ENCODE peak calls at places on chromosomes 6 and 20, in four cellular contexts. U is Peyer's patch, H is ovary, O is K562. X is an unnamed sample.

GRCh38 chr6:116229287-116229913 is 24.5 kb downstream of the TSPYL4 start:
- DNase-seq in U (peak), O (peak), H (peak), X (peak)

GRCh38 chr6:35024601-35025054 is 116.5 kb downstream of the TCP11 start:
- DNase-seq in U (peak), O (peak), H (no peak), X (peak)

GRCh38 chr20:32535953-32536823 is 48.9 kb downstream of the NOL4L start:
- DNase-seq in U (peak), O (peak), H (peak), X (peak)

GRCh38 chr20:15919118-15919517 is 654.1 kb downstream of the KIF16B start:
- DNase-seq in U (no peak), H (no peak), O (no peak), X (no peak)

GRCh38 chr6:29816030-29816429 is 11.6 kb upstream of the HLA-G start:
- DNase-seq in H (no peak), O (no peak), U (no peak), X (no peak)

GRCh38 chr6:46175976-46176375 is 5.2 kb upstream of the ENPP5 start:
- DNase-seq in H (no peak), O (no peak), U (no peak), X (no peak)

GRCh38 chr6:134921980-134922313 is 28.0 kb downstream of the ALDH8A1 start:
- DNase-seq in H (no peak), U (no peak), O (no peak), X (no peak)

GRCh38 chr20:51800769-51801219 is 1.5 kb downstream of the SALL4 start:
- DNase-seq in U (no peak), O (no peak), H (no peak), X (no peak)

GRCh38 chr20:38214256-38214870 is 46.2 kb downstream of the KIAA1755 start:
- DNase-seq in H (no peak), O (no peak), U (no peak), X (no peak)

GRCh38 chr6:111399600-111399999 is 83.4 kb downstream of the REV3L start:
- DNase-seq in U (no peak), O (no peak), H (no peak), X (no peak)

GRCh38 chr6:168107191-168107940 is 28.4 kb upstream of the FRMD1 start:
- DNase-seq in U (no peak), O (no peak), H (peak), X (peak)

GRCh38 chr6:137811121-137811911 is 55.7 kb upstream of the TNFAIP3 start:
- DNase-seq in U (peak), H (no peak), O (peak), X (peak)

GRCh38 chr6:19311786-19312185 is 525.4 kb upstream of the ID4 start:
- DNase-seq in U (no peak), H (no peak), O (no peak), X (no peak)

DNA sequence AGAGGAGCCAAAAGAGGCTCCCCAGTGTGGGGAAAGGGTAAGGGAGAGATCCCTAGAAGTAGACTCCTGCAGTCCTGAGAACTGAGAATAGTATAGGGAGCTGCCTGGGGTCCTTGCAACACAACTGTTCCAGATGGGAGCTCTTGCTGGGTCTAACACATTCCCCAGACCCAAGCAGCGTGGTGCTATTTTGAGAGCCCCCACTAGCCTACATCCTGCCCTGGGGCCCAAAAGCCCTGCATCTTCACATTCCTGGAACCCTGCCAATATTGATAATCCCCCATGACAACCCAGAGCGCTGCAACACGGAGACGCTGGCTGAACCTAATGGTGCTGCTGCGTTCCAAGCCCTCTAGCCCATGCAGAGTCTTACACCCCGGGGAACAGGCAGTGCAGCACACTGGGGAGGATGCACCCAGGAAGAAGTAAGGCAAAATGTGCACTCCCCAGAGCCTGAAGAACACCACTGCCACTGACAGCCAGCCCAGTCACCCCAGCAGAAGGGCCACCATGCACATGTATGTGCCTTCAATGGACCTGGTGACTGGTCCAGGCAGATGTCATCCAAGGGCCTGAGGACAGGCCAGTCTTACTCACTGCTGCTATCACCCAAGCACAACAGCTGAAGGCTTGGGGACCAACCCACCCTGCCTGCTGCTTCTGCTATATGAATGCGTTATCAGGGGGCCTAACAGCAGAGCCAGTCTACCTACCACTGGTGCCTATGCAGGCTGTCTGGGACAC is 7.0 kb upstream of the RNF217 start:
- DNase-seq in H (no peak), U (no peak), O (peak), X (no peak)
- H3K4me3 ChIP-seq in H (no peak), U (no peak), O (no peak), X (no peak)

DNA sequence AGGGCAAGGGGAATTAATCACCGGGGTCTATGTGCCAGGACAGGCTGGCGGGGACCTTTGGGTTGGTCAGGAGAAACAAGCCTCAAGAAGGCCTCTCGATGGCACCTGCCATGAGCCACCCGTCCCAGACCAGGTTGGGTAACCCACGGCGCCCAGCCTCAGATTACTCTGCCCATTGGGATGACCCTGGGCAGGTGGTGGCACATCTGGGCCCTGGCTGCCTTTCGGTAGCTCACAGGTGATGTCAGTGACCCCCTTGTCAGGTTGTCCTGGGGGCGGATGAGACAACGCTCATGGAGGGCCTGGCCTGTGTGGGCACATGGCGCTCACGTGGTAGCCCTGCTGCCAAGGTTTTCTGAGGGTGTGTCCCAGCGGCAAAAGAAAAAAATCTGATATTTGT is 152.2 kb downstream of the SYCP2 start:
- DNase-seq in O (no peak), U (no peak), H (no peak), X (no peak)
- H3K4me3 ChIP-seq in O (no peak), U (no peak), H (no peak), X (no peak)

GRCh38 chr6:170439366-170440351 is 113.4 kb downstream of the PSMB1 start:
- DNase-seq in O (no peak), U (no peak), H (no peak), X (peak)

GRCh38 chr6:170438861-170439260 is 114.2 kb downstream of the PSMB1 start:
- DNase-seq in H (no peak), U (no peak), O (no peak), X (no peak)

GRCh38 chr6:170440437-170440836 is 112.7 kb downstream of the PSMB1 start:
- DNase-seq in U (no peak), H (peak), O (no peak), X (no peak)

GRCh38 chr6:170437719-170438401 is 115.2 kb downstream of the PSMB1 start:
- DNase-seq in O (no peak), H (no peak), U (no peak), X (no peak)

GRCh38 chr6:170438402-170438753 is 114.7 kb downstream of the PSMB1 start:
- DNase-seq in U (peak), O (peak), H (peak), X (peak)
- H3K4me3 ChIP-seq in U (no peak), O (no peak), H (peak), X (peak)

GRCh38 chr6:21597243-21597682 is 3.7 kb downstream of the SOX4 start:
- DNase-seq in U (no peak), H (no peak), O (no peak), X (no peak)

GRCh38 chr6:21597706-21598273 is 4.2 kb downstream of the SOX4 start:
- DNase-seq in O (no peak), H (no peak), U (no peak), X (no peak)

GRCh38 chr6:21599074-21599639 is 5.6 kb downstream of the SOX4 start:
- DNase-seq in U (no peak), H (no peak), O (no peak), X (no peak)

GRCh38 chr6:21596379-21597242 is 3.1 kb downstream of the SOX4 start:
- DNase-seq in U (peak), H (peak), O (no peak), X (peak)

GRCh38 chr6:21598662-21599061 is 5.1 kb downstream of the SOX4 start:
- DNase-seq in H (no peak), U (no peak), O (no peak), X (no peak)
- H3K4me3 ChIP-seq in H (peak), U (no peak), O (no peak), X (peak)

GRCh38 chr6:108574457-108575149 is 13.9 kb downstream of the FOXO3 start:
- DNase-seq in H (no peak), U (no peak), O (no peak), X (no peak)

GRCh38 chr6:108578595-108579038 is 17.9 kb downstream of the FOXO3 start:
- DNase-seq in H (no peak), O (peak), U (no peak), X (no peak)

GRCh38 chr6:108576724-108577123 is 16.0 kb downstream of the FOXO3 start:
- DNase-seq in U (no peak), H (no peak), O (no peak), X (no peak)

GRCh38 chr6:108578166-108578565 is 17.4 kb downstream of the FOXO3 start:
- DNase-seq in O (no peak), H (no peak), U (no peak), X (no peak)

DNA sequence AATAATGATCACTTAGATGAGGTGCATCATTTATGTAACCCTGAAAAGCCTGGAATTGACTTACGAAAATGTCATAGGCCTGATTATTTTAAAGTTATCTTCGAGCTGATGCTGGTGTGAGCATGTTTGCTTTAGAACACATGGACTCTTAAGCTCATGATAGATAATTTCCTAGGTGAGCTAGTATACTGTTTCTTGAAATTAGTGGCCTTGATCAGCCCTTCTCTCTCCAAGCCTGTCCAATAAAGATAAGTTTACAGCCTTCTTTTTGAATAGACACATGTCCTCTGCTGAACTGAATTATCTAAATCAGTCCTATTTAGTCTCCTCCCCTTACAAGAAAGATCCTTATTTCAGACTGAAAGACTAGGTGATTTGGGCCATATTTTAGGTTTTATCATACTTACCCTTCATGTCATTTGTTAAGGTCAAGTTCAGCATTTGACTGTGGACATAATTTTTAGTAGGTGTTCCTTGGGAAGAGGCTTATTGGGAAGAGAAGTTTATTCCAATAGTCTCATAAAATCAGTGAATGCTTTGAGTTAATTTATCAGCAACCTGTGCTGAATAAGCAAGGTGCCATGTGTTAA is 15.3 kb downstream of the FOXO3 start:
- DNase-seq in O (peak), U (no peak), H (no peak), X (no peak)
- H3K4me3 ChIP-seq in O (no peak), U (no peak), H (no peak), X (no peak)